ENCODE peak calls at places on chromosomes 16 and 17, in eight cellular contexts. P is tibial nerve, B is cardiac muscle cell, X is bronchial epithelial cell, S is body of pancreas, K is colonic mucosa, D is mucosa of descending colon, T is OCI-LY7. V is an unnamed sample.

GRCh38 chr17:28760987-28761562 is 17.3 kb downstream of the TRAF4 start:
- DNase-seq in K (peak), B (no peak), P (peak), X (peak), S (peak), T (no peak), D (peak), V (peak)

GRCh38 chr17:80292557-80292956 is 31.9 kb downstream of the RNF213 start:
- DNase-seq in B (no peak), T (no peak), K (no peak), P (no peak), S (no peak), X (no peak), D (no peak), V (no peak)

GRCh38 chr16:1060416-1061340 is 11.9 kb upstream of the SSTR5 start:
- DNase-seq in T (no peak), D (no peak), X (no peak), K (no peak), S (no peak), B (no peak), P (no peak), V (no peak)

GRCh38 chr17:49358638-49359247 is 3.3 kb downstream of the ZNF652 start:
- DNase-seq in S (no peak), K (no peak), T (peak), P (no peak), D (peak), B (peak), X (no peak), V (no peak)

GRCh38 chr16:10738231-10739077 is 5.2 kb upstream of the NUBP1 start:
- DNase-seq in T (peak), B (no peak), K (no peak), S (peak), P (peak), D (no peak), X (peak), V (peak)

GRCh38 chr16:66269631-66270332 is 96.7 kb upstream of the CDH5 start:
- DNase-seq in P (no peak), T (no peak), S (no peak), X (no peak), D (no peak), B (no peak), K (no peak), V (no peak)

GRCh38 chr17:50055426-50056216 is at the start of gene ITGA3:
- DNase-seq in P (no peak), T (peak), K (peak), D (peak), S (peak), B (peak), X (peak), V (peak)

GRCh38 chr17:44108440-44109311 is 14.8 kb downstream of the HDAC5 start:
- DNase-seq in P (peak), X (no peak), K (peak), B (no peak), S (peak), T (no peak), D (peak), V (peak)

GRCh38 chr17:44307387-44308186 is 814 bp upstream of the RUNDC3A start:
- DNase-seq in X (peak), B (peak), D (no peak), T (no peak), S (peak), K (no peak), P (no peak), V (no peak)

GRCh38 chr16:83956336-83957289 is 3.6 kb downstream of the OSGIN1 start:
- DNase-seq in B (peak), K (peak), P (peak), T (peak), S (peak), D (peak), X (peak), V (peak)

GRCh38 chr16:11796227-11797165 is 562 bp downstream of the ZC3H7A start:
- DNase-seq in X (no peak), S (peak), K (peak), D (peak), T (peak), P (peak), B (peak), V (peak)

GRCh38 chr16:89827383-89828198 is 684 bp upstream of the SPIRE2 start:
- DNase-seq in X (peak), B (peak), D (peak), T (no peak), S (peak), P (no peak), K (peak), V (peak)

GRCh38 chr17:65593870-65594584 is 32.6 kb upstream of the AXIN2 start:
- DNase-seq in B (no peak), P (peak), D (no peak), T (no peak), X (no peak), K (no peak), S (no peak), V (no peak)

GRCh38 chr17:55774834-55775233 is 24.0 kb downstream of the PCTP start:
- DNase-seq in X (no peak), B (no peak), T (no peak), S (no peak), K (no peak), P (no peak), D (no peak), V (no peak)

GRCh38 chr17:49887086-49887743 is 39.3 kb upstream of the TAC4 start:
- DNase-seq in X (peak), K (no peak), T (no peak), D (no peak), B (no peak), P (no peak), S (peak), V (no peak)

DNA sequence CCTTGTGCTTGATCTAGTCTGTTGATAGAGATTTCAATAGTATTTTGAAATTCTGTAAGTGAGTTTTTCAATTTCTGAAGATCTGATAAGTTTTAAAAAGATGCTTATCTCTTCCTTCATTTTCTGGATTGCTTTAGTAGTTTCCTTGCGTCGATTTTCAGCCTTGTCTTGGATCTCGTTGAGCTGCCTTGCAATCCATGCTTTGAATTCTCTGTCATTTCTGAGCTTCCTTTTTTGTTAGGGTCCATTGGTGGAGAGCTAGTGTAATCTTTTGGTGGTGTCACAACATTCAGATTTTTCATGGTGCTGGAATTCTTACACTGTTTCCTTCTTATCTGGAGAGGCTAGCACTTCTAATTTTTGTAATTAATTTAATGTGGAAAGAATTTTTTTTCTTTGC is 61.1 kb downstream of the SLFN11 start:
- DNase-seq in B (no peak), D (no peak), S (no peak), X (no peak), P (no peak), T (no peak), K (no peak), V (no peak)
- H3K4me3 ChIP-seq in B (no peak), D (no peak), S (no peak), X (no peak), P (no peak), T (no peak), K (no peak), V (no peak)

GRCh38 chr17:74394977-74395376 is 27.7 kb downstream of the GPR142 start:
- DNase-seq in K (no peak), S (peak), T (no peak), B (no peak), D (peak), P (no peak), X (no peak), V (no peak)
- TF ChIP-seq CTCF in K (no peak), S (no peak), T (no peak), B (no peak), D (no peak), P (no peak), X (no peak), V (no peak)

GRCh38 chr16:28985206-28985605 is 354 bp downstream of the LAT start:
- DNase-seq in X (no peak), B (no peak), K (no peak), T (no peak), P (no peak), D (no peak), S (no peak), V (no peak)
- H3K4me3 ChIP-seq in X (no peak), B (no peak), K (peak), T (peak), P (no peak), D (no peak), S (no peak), V (no peak)

GRCh38 chr17:6430769-6431168 is 4.2 kb downstream of the AIPL1 start:
- DNase-seq in X (no peak), T (no peak), S (no peak), D (no peak), K (no peak), P (no peak), B (no peak), V (no peak)
- TF ChIP-seq CTCF in X (peak), T (peak), S (no peak), D (no peak), K (no peak), P (no peak), B (peak), V (no peak)

DNA sequence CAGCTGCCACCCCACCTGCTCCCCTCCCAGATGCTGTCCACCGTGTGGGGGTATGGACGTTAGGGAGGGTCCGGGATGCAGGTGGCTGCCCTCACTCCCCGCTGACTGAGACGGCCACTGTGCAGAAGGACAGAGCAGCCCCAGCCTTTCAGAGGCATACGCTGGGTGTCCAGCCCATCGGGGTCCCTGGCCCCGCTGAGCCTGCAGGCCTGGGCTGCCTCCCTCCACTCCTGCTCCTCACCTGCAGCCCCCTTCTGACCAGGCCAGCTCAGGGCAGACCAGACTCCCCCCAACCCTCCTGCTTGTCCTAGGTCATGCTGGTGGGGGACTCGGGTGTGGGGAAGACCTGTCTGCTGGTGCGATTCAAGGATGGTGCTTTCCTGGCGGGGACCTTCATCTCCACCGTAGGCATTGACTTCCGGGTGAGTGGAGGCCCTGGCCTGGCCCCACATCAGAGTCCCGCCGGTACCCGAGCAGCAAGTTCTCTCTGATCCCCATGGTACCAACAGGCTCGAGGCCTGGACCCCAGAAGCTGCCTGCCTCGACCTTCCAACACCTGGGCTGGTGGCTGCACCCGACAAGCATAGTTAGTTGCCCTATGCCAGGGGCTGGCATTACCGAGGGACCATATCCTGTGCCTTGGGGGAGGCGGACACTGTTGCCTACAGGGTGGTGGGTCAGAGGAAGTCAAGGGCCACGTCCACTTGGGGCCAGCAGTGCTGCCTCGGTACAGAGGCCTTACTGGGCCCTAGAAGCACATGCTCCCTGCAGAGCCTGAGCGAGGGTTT is 1.4 kb downstream of the RAB26 start:
- DNase-seq in S (peak), K (no peak), B (no peak), X (peak), T (peak), D (no peak), P (no peak), V (no peak)
- H3K4me3 ChIP-seq in S (no peak), K (no peak), B (no peak), X (no peak), T (peak), D (no peak), P (no peak), V (no peak)

GRCh38 chr16:27853101-27853500 is 210.4 kb downstream of the GSG1L start:
- DNase-seq in S (no peak), D (no peak), T (no peak), X (no peak), B (peak), K (no peak), P (no peak), V (no peak)
- TF ChIP-seq CTCF in S (no peak), D (no peak), T (no peak), X (no peak), B (no peak), K (no peak), P (no peak), V (no peak)

V was measured in left ventricle myocardium inferior.